ENCODE peak calls at places on chromosomes 13 and 19, in five cellular contexts. One of them, this sample, is unnamed.

GRCh38 chr19:8180018-8180417 is 29.2 kb upstream of the CERS4 start:
- DNase-seq in astrocyte: no peak
- DNase-seq in Peyer's patch: no peak
- DNase-seq in PC-9: no peak
- DNase-seq in fibroblast of mammary gland: no peak
- DNase-seq in this sample: no peak

GRCh38 chr13:24649685-24650038 is 30.5 kb upstream of the ATP12A start:
- DNase-seq in Peyer's patch: no peak
- DNase-seq in fibroblast of mammary gland: no peak
- DNase-seq in PC-9: no peak
- DNase-seq in astrocyte: no peak
- DNase-seq in this sample: no peak

GRCh38 chr19:3402631-3403443 is 36.5 kb downstream of the NFIC start:
- DNase-seq in fibroblast of mammary gland: no peak
- DNase-seq in Peyer's patch: no peak
- DNase-seq in PC-9: no peak
- DNase-seq in astrocyte: no peak
- DNase-seq in this sample: no peak

GRCh38 chr13:112592647-112593046 is 4.7 kb upstream of the TUBGCP3 start:
- DNase-seq in fibroblast of mammary gland: no peak
- DNase-seq in astrocyte: no peak
- DNase-seq in Peyer's patch: no peak
- DNase-seq in PC-9: peak; percentile 18
- DNase-seq in this sample: no peak

GRCh38 chr13:45092668-45093067 is 27.6 kb upstream of the GTF2F2 start:
- DNase-seq in Peyer's patch: no peak
- DNase-seq in fibroblast of mammary gland: peak; percentile 12
- DNase-seq in astrocyte: peak; percentile 48
- DNase-seq in PC-9: no peak
- DNase-seq in this sample: no peak

GRCh38 chr13:80363890-80364503 is 23.1 kb upstream of the SPRY2 start:
- DNase-seq in Peyer's patch: no peak
- DNase-seq in PC-9: no peak
- DNase-seq in astrocyte: no peak
- DNase-seq in fibroblast of mammary gland: peak; percentile 48
- DNase-seq in this sample: no peak

GRCh38 chr19:29967623-29968022 is 25.6 kb downstream of the URI1 start:
- DNase-seq in fibroblast of mammary gland: peak; percentile 72
- DNase-seq in Peyer's patch: no peak
- DNase-seq in astrocyte: peak; percentile 30
- DNase-seq in PC-9: no peak
- DNase-seq in this sample: no peak

GRCh38 chr19:23116802-23117571 is at the start of gene ZNF730:
- DNase-seq in PC-9: peak; percentile 23
- DNase-seq in Peyer's patch: no peak
- DNase-seq in fibroblast of mammary gland: peak; percentile 83
- DNase-seq in astrocyte: peak; percentile 69
- DNase-seq in this sample: no peak

GRCh38 chr13:77691871-77692270 is 5.6 kb upstream of the SLAIN1 start:
- DNase-seq in Peyer's patch: no peak
- DNase-seq in fibroblast of mammary gland: no peak
- DNase-seq in PC-9: no peak
- DNase-seq in astrocyte: no peak
- DNase-seq in this sample: no peak

GRCh38 chr13:76516013-76516412 is 370.2 kb downstream of the KCTD12 start:
- DNase-seq in Peyer's patch: no peak
- DNase-seq in fibroblast of mammary gland: peak; percentile 89
- DNase-seq in astrocyte: peak; percentile 86
- DNase-seq in PC-9: no peak
- DNase-seq in this sample: no peak

GRCh38 chr19:27657271-27658051 is 1555.5 kb downstream of the UQCRFS1 start:
- DNase-seq in astrocyte: no peak
- DNase-seq in PC-9: no peak
- DNase-seq in fibroblast of mammary gland: no peak
- DNase-seq in Peyer's patch: no peak
- DNase-seq in this sample: no peak

GRCh38 chr19:50660083-50660366 is 10.8 kb downstream of the C19orf81 start:
- DNase-seq in fibroblast of mammary gland: no peak
- DNase-seq in Peyer's patch: no peak
- DNase-seq in astrocyte: no peak
- DNase-seq in PC-9: no peak
- DNase-seq in this sample: no peak

GRCh38 chr19:50657222-50657669 is 8.0 kb downstream of the C19orf81 start:
- DNase-seq in fibroblast of mammary gland: no peak
- DNase-seq in PC-9: no peak
- DNase-seq in astrocyte: no peak
- DNase-seq in Peyer's patch: no peak
- DNase-seq in this sample: no peak

GRCh38 chr19:50659318-50660082 is 10.3 kb downstream of the C19orf81 start:
- DNase-seq in astrocyte: no peak
- DNase-seq in Peyer's patch: no peak
- DNase-seq in fibroblast of mammary gland: no peak
- DNase-seq in PC-9: no peak
- DNase-seq in this sample: no peak

GRCh38 chr19:50658438-50659317 is 9.4 kb downstream of the C19orf81 start:
- DNase-seq in Peyer's patch: peak; percentile 61
- DNase-seq in fibroblast of mammary gland: peak; percentile 29
- DNase-seq in astrocyte: no peak
- DNase-seq in PC-9: no peak
- DNase-seq in this sample: no peak

GRCh38 chr19:50657672-50658437 is 8.6 kb downstream of the C19orf81 start:
- DNase-seq in fibroblast of mammary gland: peak; percentile 94
- DNase-seq in Peyer's patch: peak; percentile 85
- DNase-seq in astrocyte: peak; percentile 70
- DNase-seq in PC-9: peak; percentile 15
- DNase-seq in this sample: peak; percentile 85
- H3K4me3 ChIP-seq in fibroblast of mammary gland: no peak overlapping the region
- H3K4me3 ChIP-seq in Peyer's patch: peak overlapping the region; percentile 20
- H3K4me3 ChIP-seq in astrocyte: no peak overlapping the region
- H3K4me3 ChIP-seq in PC-9: no peak overlapping the region
- H3K4me3 ChIP-seq in this sample: no peak overlapping the region

DNA sequence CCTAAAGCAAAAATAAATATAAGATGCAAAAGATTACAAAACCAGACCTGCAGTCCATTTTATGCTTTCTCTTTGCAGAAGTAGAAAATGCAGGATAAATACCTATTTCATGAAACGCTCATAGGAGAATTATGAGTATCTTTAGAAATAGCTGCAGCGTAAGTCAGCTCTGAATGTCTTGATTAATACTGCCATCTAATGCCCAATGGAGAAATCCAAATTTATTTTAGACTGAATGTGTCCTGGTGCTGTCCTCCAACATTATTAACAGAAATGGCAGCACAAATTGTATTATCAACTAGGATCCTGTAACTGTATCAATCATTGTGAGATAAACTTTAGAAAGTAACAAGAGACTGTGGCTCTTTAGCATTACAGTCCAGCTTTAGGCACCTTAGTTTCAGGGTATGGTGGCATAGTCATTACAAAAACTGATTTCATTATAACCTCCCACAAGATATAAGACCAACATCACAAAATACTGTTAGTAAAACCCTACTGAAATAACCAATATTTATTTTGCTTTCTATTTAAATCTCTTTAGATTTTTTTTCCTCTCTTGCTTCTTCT is 162.1 kb upstream of the MIR17HG start:
- DNase-seq in astrocyte: peak; percentile 7
- DNase-seq in Peyer's patch: no peak
- DNase-seq in PC-9: no peak
- DNase-seq in fibroblast of mammary gland: peak; percentile 10
- DNase-seq in this sample: peak; percentile 51
- TF ChIP-seq CTCF in astrocyte: peak; percentile 43
- TF ChIP-seq CTCF in Peyer's patch: peak; percentile 28
- TF ChIP-seq CTCF in PC-9: peak; percentile 51
- TF ChIP-seq CTCF in fibroblast of mammary gland: peak; percentile 3
- TF ChIP-seq CTCF in this sample: peak; percentile 45

GRCh38 chr19:34325961-34326360 is 39.0 kb upstream of the GPI start:
- DNase-seq in PC-9: no peak
- DNase-seq in fibroblast of mammary gland: no peak
- DNase-seq in Peyer's patch: no peak
- DNase-seq in astrocyte: no peak
- DNase-seq in this sample: no peak

GRCh38 chr19:34328982-34329381 is 36.0 kb upstream of the GPI start:
- DNase-seq in PC-9: no peak
- DNase-seq in fibroblast of mammary gland: no peak
- DNase-seq in astrocyte: no peak
- DNase-seq in Peyer's patch: peak; percentile 4
- DNase-seq in this sample: no peak

GRCh38 chr19:34327851-34328250 is 37.1 kb upstream of the GPI start:
- DNase-seq in Peyer's patch: peak; percentile 42
- DNase-seq in astrocyte: no peak
- DNase-seq in fibroblast of mammary gland: no peak
- DNase-seq in PC-9: no peak
- DNase-seq in this sample: no peak

GRCh38 chr19:34332027-34332786 is 32.8 kb upstream of the GPI start:
- DNase-seq in fibroblast of mammary gland: no peak
- DNase-seq in Peyer's patch: peak; percentile 4
- DNase-seq in astrocyte: no peak
- DNase-seq in PC-9: no peak
- DNase-seq in this sample: no peak

GRCh38 chr19:34330116-34330515 is 34.9 kb upstream of the GPI start:
- DNase-seq in astrocyte: no peak
- DNase-seq in Peyer's patch: peak; percentile 10
- DNase-seq in PC-9: no peak
- DNase-seq in fibroblast of mammary gland: no peak
- DNase-seq in this sample: no peak
- H3K4me3 ChIP-seq in astrocyte: no peak overlapping the region
- H3K4me3 ChIP-seq in Peyer's patch: no peak overlapping the region
- H3K4me3 ChIP-seq in PC-9: no peak overlapping the region
- H3K4me3 ChIP-seq in fibroblast of mammary gland: no peak overlapping the region
- H3K4me3 ChIP-seq in this sample: no peak overlapping the region

DNA sequence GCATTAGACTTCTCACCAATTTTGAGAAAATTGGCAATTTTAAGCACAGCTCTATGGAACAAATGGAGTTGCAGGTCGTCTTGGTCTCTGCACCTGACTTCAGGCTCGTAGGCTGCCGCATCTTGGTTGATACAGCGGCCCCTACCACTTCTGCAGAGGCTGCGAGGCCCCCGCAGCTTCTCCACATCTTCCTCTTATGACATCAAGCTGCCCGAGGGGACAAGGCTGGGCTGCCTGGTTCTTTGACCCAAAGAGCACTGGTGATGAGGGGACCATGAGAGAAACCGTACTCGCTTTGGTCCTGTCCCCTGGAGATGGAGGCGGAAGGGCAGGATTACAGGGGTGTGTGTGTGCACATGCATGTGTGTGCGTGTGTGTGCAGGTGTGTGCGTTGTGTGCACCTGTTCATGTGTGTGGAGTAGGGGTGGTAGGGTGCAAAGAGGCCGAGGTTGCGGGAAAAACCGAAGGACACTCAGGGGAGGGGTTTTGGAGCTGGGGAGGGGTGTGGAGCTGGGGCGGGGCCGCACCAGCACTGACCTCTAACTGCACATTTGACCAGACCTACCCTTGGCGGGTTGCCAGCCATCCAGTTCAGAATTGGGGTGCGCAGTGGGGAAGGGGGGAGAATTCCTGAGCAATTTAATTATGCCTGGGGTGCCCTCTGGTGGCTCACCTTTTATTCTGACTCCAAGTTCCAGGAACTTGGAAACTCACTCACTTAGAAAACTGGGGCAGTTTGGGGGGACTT is 65.1 kb upstream of the ARHGEF7 start:
- DNase-seq in PC-9: peak; percentile 32
- DNase-seq in Peyer's patch: no peak
- DNase-seq in astrocyte: no peak
- DNase-seq in fibroblast of mammary gland: peak; percentile 34
- DNase-seq in this sample: no peak
- TF ChIP-seq CTCF in PC-9: peak; percentile 80
- TF ChIP-seq CTCF in Peyer's patch: peak; percentile 43
- TF ChIP-seq CTCF in astrocyte: peak; percentile 42
- TF ChIP-seq CTCF in fibroblast of mammary gland: peak; percentile 45
- TF ChIP-seq CTCF in this sample: peak; percentile 53

GRCh38 chr19:48479686-48480085 is 10.5 kb downstream of the CYTH2 start:
- DNase-seq in PC-9: no peak
- DNase-seq in fibroblast of mammary gland: no peak
- DNase-seq in astrocyte: no peak
- DNase-seq in Peyer's patch: no peak
- DNase-seq in this sample: no peak

GRCh38 chr19:48481846-48482639 is 12.9 kb downstream of the CYTH2 start:
- DNase-seq in Peyer's patch: no peak
- DNase-seq in PC-9: no peak
- DNase-seq in astrocyte: no peak
- DNase-seq in fibroblast of mammary gland: peak; percentile 45
- DNase-seq in this sample: no peak

GRCh38 chr19:48480151-48480475 is 10.9 kb downstream of the CYTH2 start:
- DNase-seq in astrocyte: no peak
- DNase-seq in PC-9: no peak
- DNase-seq in Peyer's patch: peak; percentile 68
- DNase-seq in fibroblast of mammary gland: peak; percentile 28
- DNase-seq in this sample: no peak

GRCh38 chr19:48481191-48481500 is 12.0 kb downstream of the CYTH2 start:
- DNase-seq in fibroblast of mammary gland: peak; percentile 34
- DNase-seq in astrocyte: peak; percentile 59
- DNase-seq in Peyer's patch: no peak
- DNase-seq in PC-9: no peak
- DNase-seq in this sample: no peak

GRCh38 chr19:48480476-48481190 is 11.5 kb downstream of the CYTH2 start:
- DNase-seq in astrocyte: no peak
- DNase-seq in Peyer's patch: peak; percentile 72
- DNase-seq in PC-9: no peak
- DNase-seq in fibroblast of mammary gland: peak; percentile 16
- DNase-seq in this sample: no peak
- H3K4me3 ChIP-seq in astrocyte: peak overlapping the region; percentile 43
- H3K4me3 ChIP-seq in Peyer's patch: peak overlapping the region; percentile 56
- H3K4me3 ChIP-seq in PC-9: no peak overlapping the region
- H3K4me3 ChIP-seq in fibroblast of mammary gland: peak overlapping the region; percentile 38
- H3K4me3 ChIP-seq in this sample: no peak overlapping the region

This sample was measured in Caco-2.